ENCODE peak calls at places on chromosomes 4 and X, in seven cellular contexts. H is mesothelial cell of epicardium; Q is left ventricle myocardium inferior; L is CD8-positive, alpha-beta T cell; S is astrocyte; W is brain microvascular endothelial cell; Z is AG09309. A is an unnamed sample.

GRCh38 chrX:150635952-150636351 is 57.2 kb upstream of the MTMR1 start:
- DNase-seq in W (peak; percentile 41), Q (no peak), Z (peak; percentile 8), L (no peak), H (no peak), S (peak; percentile 63), A (no peak)

GRCh38 chr4:142960134-142960533 is 114.0 kb upstream of the INPP4B start:
- DNase-seq in Z (no peak), Q (no peak), H (no peak), S (no peak), W (no peak), L (no peak), A (no peak)

GRCh38 chr4:138181288-138181687 is 60.9 kb downstream of the SLC7A11 start:
- DNase-seq in W (no peak), S (peak; percentile 16), Z (no peak), L (no peak), H (no peak), Q (peak; percentile 19), A (no peak)

GRCh38 chr4:151117371-151117962 is 18.0 kb downstream of the RPS3A start:
- DNase-seq in S (peak; percentile 39), H (peak; percentile 71), W (peak; percentile 71), L (peak; percentile 27), Z (no peak), Q (peak; percentile 30), A (no peak)

GRCh38 chr4:141306331-141306730 is 85.6 kb downstream of the ZNF330 start:
- DNase-seq in L (no peak), S (no peak), H (no peak), Z (no peak), Q (no peak), W (no peak), A (no peak)

GRCh38 chr4:167185465-167185864 is 48.8 kb downstream of the SPOCK3 start:
- DNase-seq in H (no peak), L (no peak), W (no peak), Z (no peak), S (no peak), Q (no peak), A (no peak)

GRCh38 chrX:21747523-21747922 is 10.4 kb downstream of the SMPX start:
- DNase-seq in W (no peak), Z (no peak), S (no peak), L (no peak), H (no peak), Q (no peak), A (no peak)

GRCh38 chr4:59583845-59584568 is 1616.1 kb upstream of the ADGRL3 start:
- DNase-seq in Z (no peak), Q (no peak), S (no peak), L (no peak), H (no peak), W (no peak), A (no peak)

GRCh38 chr4:13496605-13497004 is 12.5 kb upstream of the RAB28 start:
- DNase-seq in W (no peak), L (no peak), Q (no peak), H (no peak), Z (no peak), S (no peak), A (no peak)

GRCh38 chr4:68466751-68467150 is 19.5 kb downstream of the TMPRSS11E start:
- DNase-seq in Q (no peak), W (no peak), L (no peak), S (peak; percentile 52), Z (no peak), H (no peak), A (no peak)

GRCh38 chr4:111602848-111603247 is 542.4 kb upstream of the FAM241A start:
- DNase-seq in L (no peak), H (no peak), S (peak; percentile 2), Z (no peak), Q (no peak), W (no peak), A (no peak)

GRCh38 chrX:44462851-44463250 is 79.8 kb downstream of the FUNDC1 start:
- DNase-seq in S (peak; percentile 51), W (peak; percentile 4), Z (no peak), H (no peak), Q (no peak), L (no peak), A (no peak)

GRCh38 chr4:75653845-75654503 is 19.2 kb downstream of the G3BP2 start:
- DNase-seq in Q (no peak), H (no peak), L (no peak), S (peak; percentile 25), W (peak; percentile 15), Z (no peak), A (no peak)

GRCh38 chrX:86141786-86142185 is 6.5 kb upstream of the DACH2 start:
- DNase-seq in L (no peak), S (no peak), H (no peak), Z (no peak), Q (no peak), W (no peak), A (no peak)

GRCh38 chr4:144584428-144584827 is 61.5 kb upstream of the HHIP start:
- DNase-seq in L (no peak), S (no peak), H (no peak), Q (no peak), Z (no peak), W (no peak), A (no peak)
- TF ChIP-seq CTCF in L (no peak), S (no peak), H (no peak), Q (no peak), Z (no peak), W (peak; percentile 26), A (peak; percentile 21)

GRCh38 chrX:115948018-115948923 is 222.3 kb upstream of the AGTR2 start:
- DNase-seq in Z (no peak), H (no peak), W (no peak), L (no peak), Q (no peak), S (no peak), A (peak; percentile 60)
- TF ChIP-seq CTCF in Z (no peak), H (no peak), W (no peak), L (no peak), Q (no peak), S (no peak), A (no peak)

DNA sequence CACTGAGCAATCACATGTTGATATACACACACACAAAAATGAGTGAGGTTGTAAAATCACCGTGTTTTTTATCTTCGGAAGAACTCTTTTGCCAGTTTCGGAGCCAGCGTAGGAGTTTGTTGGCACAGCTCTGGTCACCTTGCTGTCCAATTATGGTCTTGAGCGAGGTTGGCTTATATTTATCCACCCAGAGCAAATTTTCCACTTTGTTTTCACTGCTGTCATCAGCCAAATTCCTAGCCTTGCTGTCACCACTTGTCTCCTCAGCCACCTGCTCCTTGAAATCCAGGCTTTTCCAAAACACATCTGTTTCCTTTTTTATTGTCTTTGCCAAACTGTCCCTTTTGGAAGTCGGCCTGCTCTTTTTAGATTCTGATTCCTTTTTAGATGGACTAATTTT is 57.6 kb downstream of the RFC1 start:
- DNase-seq in Q (no peak), W (no peak), H (no peak), Z (no peak), L (no peak), S (peak; percentile 42), A (no peak)
- TF ChIP-seq CTCF in Q (no peak), W (no peak), H (no peak), Z (no peak), L (no peak), S (no peak), A (no peak)

GRCh38 chr4:188714907-188715306 is 575.7 kb downstream of the TRIML1 start:
- DNase-seq in Z (peak; percentile 81), Q (no peak), W (peak; percentile 70), S (peak; percentile 14), L (no peak), H (no peak), A (no peak)

GRCh38 chr4:188714488-188714887 is 575.2 kb downstream of the TRIML1 start:
- DNase-seq in Q (no peak), S (no peak), L (no peak), Z (peak; percentile 80), W (no peak), H (no peak), A (no peak)

GRCh38 chr4:188722911-188723310 is 583.7 kb downstream of the TRIML1 start:
- DNase-seq in Z (peak; percentile 31), S (no peak), H (no peak), L (no peak), W (no peak), Q (no peak), A (no peak)

GRCh38 chr4:188719794-188720193 is 580.6 kb downstream of the TRIML1 start:
- DNase-seq in W (no peak), Z (no peak), H (no peak), L (no peak), Q (no peak), S (no peak), A (no peak)
- TF ChIP-seq CTCF in W (peak; percentile 19), Z (peak; percentile 26), H (peak; percentile 33), L (no peak), Q (no peak), S (no peak), A (peak; percentile 36)